ENCODE peak calls at places on chromosomes 1 and 21, in five cellular contexts. T, C, E, U and G are unnamed samples.

GRCh38 chr1:206100226-206100780 is 16.9 kb downstream of the AVPR1B start:
- DNase-seq in C (no peak), U (no peak), T (no peak), E (peak), G (no peak)

GRCh38 chr1:5141750-5142149 is 487.3 kb downstream of the AJAP1 start:
- DNase-seq in U (no peak), T (no peak), E (no peak), C (no peak), G (no peak)

GRCh38 chr1:207327994-207328393 is 6.5 kb downstream of the CD55 start:
- DNase-seq in C (no peak), E (no peak), T (peak), U (no peak), G (no peak)

GRCh38 chr1:90963651-90964050 is 58.2 kb downstream of the ZNF644 start:
- DNase-seq in C (no peak), U (no peak), T (peak), E (no peak), G (no peak)

GRCh38 chr21:46254208-46254975 is 25.8 kb upstream of the LSS start:
- DNase-seq in U (no peak), T (no peak), E (no peak), C (no peak), G (no peak)

GRCh38 chr21:41410767-41411448 is 15.1 kb upstream of the MX1 start:
- DNase-seq in C (no peak), U (no peak), E (no peak), T (no peak), G (no peak)

GRCh38 chr1:205324781-205325180 is 3.2 kb upstream of the NUAK2 start:
- DNase-seq in T (peak), C (no peak), E (no peak), U (peak), G (no peak)

GRCh38 chr1:77126309-77126708 is 92.9 kb downstream of the PIGK start:
- DNase-seq in U (peak), E (peak), T (peak), C (no peak), G (no peak)

GRCh38 chr1:41862411-41863221 is 56.1 kb downstream of the HIVEP3 start:
- DNase-seq in U (no peak), E (no peak), C (no peak), T (peak), G (no peak)

GRCh38 chr1:232886304-232886703 is 64.1 kb upstream of the NTPCR start:
- DNase-seq in U (no peak), T (no peak), E (no peak), C (no peak), G (no peak)

GRCh38 chr21:29938968-29939858 is 583 bp downstream of the GRIK1 start:
- DNase-seq in E (peak), U (peak), C (no peak), T (no peak), G (no peak)

GRCh38 chr1:36183309-36183856 is 27.4 kb downstream of the MAP7D1 start:
- DNase-seq in T (no peak), E (peak), U (no peak), C (no peak), G (no peak)

GRCh38 chr21:42414553-42414927 is 10.8 kb downstream of the UBASH3A start:
- DNase-seq in T (no peak), E (no peak), C (no peak), U (no peak), G (no peak)

DNA sequence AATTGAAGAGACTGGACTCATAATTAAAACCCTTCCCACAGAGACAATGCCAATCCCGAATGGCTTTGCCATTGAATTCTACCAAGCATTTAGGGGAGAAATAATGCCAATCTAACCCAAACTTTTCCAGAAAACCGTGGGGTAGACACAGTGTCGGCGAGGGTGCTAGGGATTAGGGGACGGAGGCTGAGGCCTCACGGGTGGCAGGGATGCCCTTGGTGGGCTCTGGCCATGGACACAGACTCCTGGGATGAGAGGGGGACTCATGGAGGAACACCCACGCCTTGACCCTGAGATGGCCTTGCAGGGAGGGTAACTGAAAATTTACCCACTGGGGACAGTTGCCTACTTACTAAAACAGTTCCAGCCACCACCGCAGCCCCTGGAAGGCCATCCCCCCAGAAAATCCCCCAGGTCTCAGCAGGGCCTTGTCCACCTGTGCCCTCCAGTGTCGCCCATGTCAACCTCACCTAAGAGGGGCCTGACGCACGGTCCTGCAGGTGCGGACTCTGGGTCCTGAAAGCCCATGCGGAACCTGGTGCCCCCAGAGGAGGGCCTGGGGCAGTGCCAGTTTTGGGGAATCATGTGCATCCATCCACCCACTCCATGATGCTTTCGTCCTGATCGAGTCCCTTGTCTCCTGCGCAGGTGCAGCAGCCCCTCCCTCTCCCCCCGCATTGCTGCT is 1.9 kb downstream of the KRTAP10-5 start:
- DNase-seq in E (no peak), C (no peak), U (peak), T (no peak), G (no peak)
- H3K27ac ChIP-seq in E (no peak), C (no peak), U (no peak), T (no peak), G (no peak)

DNA sequence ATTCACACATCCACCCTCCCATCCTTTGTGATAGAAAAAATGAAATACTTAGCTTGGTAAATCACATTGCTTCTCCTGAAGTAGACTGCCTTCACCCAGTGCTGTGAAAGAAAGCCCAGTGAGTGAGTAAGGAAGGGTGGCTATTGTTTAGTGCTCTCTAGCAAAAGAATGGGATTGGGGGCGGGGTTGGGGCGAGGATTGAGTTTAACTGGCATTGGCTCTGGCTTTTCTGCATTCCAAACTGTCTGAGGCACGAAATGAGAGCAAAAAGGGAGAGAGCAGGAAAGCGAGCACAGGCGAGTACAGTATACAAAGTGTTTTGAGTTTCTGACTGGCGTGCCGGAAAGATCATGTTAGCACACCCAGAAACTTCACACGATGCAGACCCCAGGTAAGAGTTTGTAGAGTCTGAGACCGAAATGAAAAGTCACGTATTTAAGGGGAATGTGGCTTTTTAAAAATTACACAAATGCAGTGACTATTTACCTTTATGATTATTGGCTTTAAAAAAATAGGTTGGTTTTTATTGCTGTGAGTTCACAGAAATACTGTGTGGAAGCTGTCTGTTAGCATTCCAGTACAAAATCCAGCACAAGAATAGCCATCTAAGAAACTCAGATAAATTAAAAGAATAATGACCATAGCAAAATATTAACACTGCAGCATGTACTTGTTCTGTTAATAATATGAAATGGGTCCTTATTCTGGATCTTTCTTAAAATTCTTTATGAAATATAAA is 155.4 kb downstream of the CLEC20A start:
- DNase-seq in T (peak), C (peak), E (peak), U (peak), G (no peak)
- H3K27ac ChIP-seq in T (peak), C (peak), E (peak), U (peak), G (no peak)

DNA sequence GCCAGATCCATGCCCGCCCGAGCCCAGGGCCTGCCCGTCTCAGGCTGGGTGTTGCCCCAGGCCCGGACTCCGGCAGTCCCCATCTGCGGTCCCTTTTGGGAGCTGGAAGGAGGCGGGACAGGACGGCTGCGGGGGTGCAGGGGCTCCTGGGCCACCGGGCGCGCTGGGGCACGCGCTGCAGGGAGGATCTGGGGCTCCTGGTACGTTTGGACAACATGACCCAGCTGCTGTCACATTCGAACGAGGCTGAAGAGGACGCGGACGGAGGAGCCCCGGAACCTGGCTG is 6.6 kb upstream of the CALML6 start:
- DNase-seq in U (no peak), E (no peak), T (no peak), C (no peak), G (no peak)
- H3K27ac ChIP-seq in U (no peak), E (peak), T (peak), C (peak), G (peak)

GRCh38 chr1:155437405-155437804 is 116.7 kb downstream of the RUSC1 start:
- DNase-seq in T (no peak), U (no peak), C (no peak), E (no peak), G (no peak)
- H3K27ac ChIP-seq in T (no peak), U (no peak), C (no peak), E (no peak), G (no peak)

GRCh38 chr1:204089044-204089751 is 16.3 kb downstream of the SOX13 start:
- DNase-seq in U (no peak), T (peak), C (peak), E (no peak), G (no peak)
- H3K27ac ChIP-seq in U (peak), T (peak), C (peak), E (no peak), G (peak)